ENCODE peak calls at places on chromosomes 4 and X, in nine cellular contexts. B is K562, K is HCT116, R is hepatocyte, P is PC-3, U is MM.1S, S is H9, T is IMR-90, L is GM23338. Y is an unnamed sample. For H3K4me1, the result is how much of the 10 kb centered on the place peaks cover.

GRCh38 chr4:186104114-186104894 is at the start of gene FAM149A:
- DNase-seq in B (no peak), K (peak), R (peak), P (no peak), U (peak), S (peak), T (no peak), L (peak), Y (peak)

GRCh38 chrX:70476934-70477733 is 32.5 kb downstream of the DLG3 start:
- DNase-seq in B (no peak), K (peak), R (peak), P (peak), U (no peak), S (peak), T (peak), L (peak), Y (peak)

GRCh38 chrX:84487365-84488353 is 14.6 kb downstream of the HDX start:
- DNase-seq in B (no peak), K (no peak), R (no peak), P (no peak), U (peak), S (no peak), T (no peak), L (no peak), Y (no peak)

GRCh38 chrX:10988653-10989052 is 122.5 kb upstream of the HCCS start:
- DNase-seq in B (no peak), K (no peak), R (no peak), P (no peak), U (no peak), S (no peak), T (no peak), L (no peak), Y (no peak)

GRCh38 chr4:726235-726787 is 20.7 kb downstream of the PCGF3 start:
- DNase-seq in B (no peak), K (no peak), R (no peak), P (no peak), U (no peak), S (no peak), T (peak), L (no peak), Y (peak)

GRCh38 chr4:177964061-177964460 is 521.8 kb upstream of the AGA start:
- DNase-seq in B (no peak), K (no peak), R (no peak), P (peak), U (no peak), S (no peak), T (peak), L (no peak), Y (no peak)

GRCh38 chrX:1486177-1486576 is 33.5 kb upstream of the ASMTL start:
- DNase-seq in B (no peak), K (no peak), R (no peak), P (no peak), U (no peak), S (no peak), T (no peak), L (no peak), Y (no peak)

GRCh38 chr4:8472689-8473197 is 32.2 kb downstream of the TRMT44 start:
- DNase-seq in B (no peak), K (no peak), R (peak), P (peak), U (no peak), S (no peak), T (peak), L (no peak), Y (peak)

GRCh38 chr4:8558080-8558960 is 21.9 kb upstream of the GPR78 start:
- DNase-seq in B (no peak), K (no peak), R (no peak), P (peak), U (no peak), S (no peak), T (no peak), L (no peak), Y (peak)

GRCh38 chr4:95949136-95949765 is 109.4 kb downstream of the PDHA2 start:
- DNase-seq in B (no peak), K (no peak), R (peak), P (no peak), U (no peak), S (no peak), T (no peak), L (peak), Y (no peak)

GRCh38 chr4:10623241-10623640 is 61.3 kb downstream of the CLNK start:
- DNase-seq in B (no peak), K (no peak), R (no peak), P (peak), U (no peak), S (no peak), T (peak), L (no peak), Y (no peak)

GRCh38 chr4:188707036-188707435 is 567.8 kb downstream of the TRIML1 start:
- DNase-seq in B (no peak), K (no peak), R (no peak), P (no peak), U (no peak), S (no peak), T (peak), L (no peak), Y (no peak)

GRCh38 chr4:48687313-48687712 is 92.8 kb downstream of the FRYL start:
- DNase-seq in B (peak), K (no peak), R (no peak), P (no peak), U (no peak), S (no peak), T (no peak), L (no peak), Y (no peak)

GRCh38 chr4:143375326-143376073 is 38.8 kb downstream of the GAB1 start:
- DNase-seq in B (peak), K (peak), R (no peak), P (peak), U (peak), S (peak), T (no peak), L (peak), Y (no peak)

DNA sequence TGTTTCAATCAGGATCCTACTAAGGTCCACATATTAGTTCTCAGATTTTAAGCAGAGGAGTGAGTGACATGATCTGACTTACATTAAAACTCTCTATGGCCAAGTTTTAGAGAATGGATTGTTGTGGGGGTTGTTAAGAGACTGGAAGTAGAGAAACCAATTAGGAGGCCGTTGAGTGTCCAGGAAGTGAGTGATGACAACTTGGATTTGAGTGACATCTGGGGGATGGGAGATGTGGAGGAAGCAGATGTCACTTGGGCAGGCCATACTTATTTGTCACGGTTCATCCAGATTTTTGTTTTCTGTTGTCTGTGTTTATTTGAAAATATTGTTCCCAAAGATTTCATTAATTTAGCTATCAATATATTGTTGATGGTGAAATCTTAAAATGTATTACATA is 28.3 kb downstream of the ADD1 start:
- DNase-seq in B (no peak), K (no peak), R (no peak), P (peak), U (no peak), S (no peak), T (no peak), L (no peak), Y (no peak)
- H3K4me1 ChIP-seq in B (under half), K (under half), R (under half), P (under half), U (under half), S (under half), T (under half), L (under half), Y (under half)

DNA sequence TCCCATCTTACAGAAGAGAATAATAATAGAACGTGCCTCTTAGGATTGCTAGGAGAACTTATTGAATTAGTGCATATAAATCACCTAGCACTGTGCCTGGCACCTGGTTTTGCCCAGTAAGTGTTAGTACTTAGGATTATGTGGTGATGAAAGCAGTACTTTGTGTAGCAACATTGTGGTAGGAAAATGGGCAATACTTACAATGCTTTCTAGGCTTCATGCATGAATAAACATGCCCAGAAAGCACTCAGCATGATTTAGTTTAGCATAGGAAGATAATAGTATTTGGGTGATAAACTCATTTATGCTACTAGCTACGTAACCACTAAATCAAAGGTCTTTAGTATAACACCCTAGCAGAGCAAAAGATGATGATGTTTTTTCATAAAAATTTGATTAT is 105.6 kb downstream of the NEUROG2 start:
- DNase-seq in B (no peak), K (no peak), R (no peak), P (no peak), U (no peak), S (no peak), T (no peak), L (no peak), Y (no peak)
- H2AFZ ChIP-seq in B (no peak), K (no peak), R (no peak), P (no peak), U (no peak), S (no peak), T (no peak), L (no peak), Y (no peak)

GRCh38 chr4:86947494-86948120 is 12.8 kb downstream of the AFF1 start:
- DNase-seq in B (no peak), K (no peak), R (no peak), P (no peak), U (no peak), S (no peak), T (no peak), L (peak), Y (no peak)
- H3K4me1 ChIP-seq in B (under half), K (under half), R (under half), P (under half), U (under half), S (under half), T (under half), L (half or more), Y (under half)

DNA sequence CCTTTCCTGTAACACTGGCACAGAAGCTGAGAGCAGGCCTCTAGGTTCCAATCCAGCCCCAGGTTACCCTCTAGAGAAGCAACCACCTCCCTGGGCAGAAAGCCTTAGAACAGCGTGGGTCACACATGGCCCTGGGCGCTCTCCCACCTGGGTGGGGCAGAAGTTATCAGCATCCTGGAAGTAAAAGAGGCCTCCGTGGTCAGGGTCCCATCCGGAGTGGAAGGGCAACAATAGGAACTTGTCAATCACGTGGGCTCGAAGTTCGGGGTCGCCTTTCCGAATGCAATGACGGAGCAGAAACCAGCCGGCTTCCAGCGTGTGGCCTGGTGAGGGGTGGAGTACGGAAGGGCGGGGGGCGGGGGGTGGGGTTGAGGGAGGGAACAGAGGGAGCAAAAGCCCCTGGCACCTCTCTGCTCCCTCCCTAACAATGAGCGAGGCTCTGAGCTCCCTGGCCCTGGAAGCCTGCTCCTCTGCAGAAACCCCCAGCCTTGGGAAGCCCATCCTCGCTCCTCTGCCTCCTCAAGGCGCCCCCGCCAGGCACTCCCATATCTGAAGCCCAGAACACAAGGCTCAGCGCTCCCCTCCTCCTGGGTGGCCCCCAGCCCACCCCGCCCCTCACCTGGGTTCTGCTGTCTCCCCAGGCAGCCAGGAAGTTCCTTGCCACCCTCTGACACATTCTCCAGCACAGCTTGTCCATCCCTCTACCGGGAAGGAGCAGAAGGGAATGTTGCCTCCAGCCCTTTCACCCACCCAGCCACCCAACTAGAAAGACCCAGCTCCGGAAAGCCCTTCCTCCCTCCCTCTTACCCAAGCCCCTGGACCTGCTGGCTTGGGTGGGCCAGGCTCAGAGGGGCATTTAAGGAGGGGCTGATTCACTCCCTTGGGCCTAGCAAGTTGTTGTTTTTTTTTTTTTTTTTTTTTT is 2.9 kb downstream of the RENBP start:
- DNase-seq in B (peak), K (no peak), R (no peak), P (no peak), U (no peak), S (peak), T (no peak), L (peak), Y (no peak)
- H2AFZ ChIP-seq in B (peak), K (no peak), R (no peak), P (no peak), U (no peak), S (no peak), T (no peak), L (no peak), Y (no peak)

DNA sequence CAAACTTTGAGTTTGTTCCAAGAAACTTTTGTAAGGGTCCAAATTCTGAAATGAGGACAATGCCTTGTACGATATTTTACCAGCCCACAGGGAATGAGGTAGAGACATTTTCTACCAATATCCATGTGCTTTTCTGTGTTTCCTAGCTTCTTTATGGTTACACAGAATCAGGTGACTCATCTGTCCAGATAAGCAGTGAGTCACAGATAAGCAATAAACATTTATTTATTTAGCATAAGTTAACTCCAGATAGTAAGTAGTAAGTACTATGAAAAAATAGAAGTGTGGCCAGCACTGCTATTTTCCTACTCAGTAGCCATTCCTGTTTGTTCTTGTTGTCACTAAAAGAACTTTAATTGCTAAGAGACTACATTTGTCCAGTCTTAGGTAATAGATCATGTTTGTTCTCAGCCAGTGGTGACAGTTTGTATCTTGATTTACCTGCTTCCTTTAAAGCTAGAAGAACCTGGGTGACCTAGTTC is 7.4 kb downstream of the AFF1 start:
- DNase-seq in B (peak), K (no peak), R (peak), P (peak), U (no peak), S (no peak), T (peak), L (no peak), Y (peak)
- H3K4me1 ChIP-seq in B (half or more), K (under half), R (under half), P (under half), U (half or more), S (under half), T (under half), L (half or more), Y (under half)

DNA sequence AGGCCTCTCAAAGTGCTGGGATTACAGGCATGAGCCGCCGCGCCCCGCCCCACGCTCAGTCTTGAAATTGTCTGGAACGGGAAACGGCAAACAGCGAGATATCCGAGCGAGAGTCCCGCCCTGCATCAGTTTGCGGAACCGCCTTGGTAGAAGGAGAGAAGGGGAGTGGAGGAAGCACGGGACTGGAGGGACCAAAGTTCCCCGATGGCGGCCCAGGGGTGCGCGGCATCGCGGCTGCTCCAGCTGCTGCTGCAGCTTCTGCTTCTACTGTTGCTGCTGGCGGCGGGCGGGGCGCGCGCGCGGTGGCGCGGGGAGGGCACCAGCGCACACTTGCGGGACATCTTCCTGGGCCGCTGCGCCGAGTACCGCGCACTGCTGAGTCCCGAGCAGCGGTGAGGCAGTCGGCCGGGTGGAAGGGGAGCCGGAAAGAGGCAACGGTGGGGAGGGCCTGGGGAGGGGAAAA is at the start of gene BST1:
- DNase-seq in B (no peak), K (no peak), R (peak), P (no peak), U (no peak), S (peak), T (peak), L (peak), Y (peak)
- H2AFZ ChIP-seq in B (no peak), K (no peak), R (peak), P (peak), U (peak), S (no peak), T (peak), L (peak), Y (peak)

GRCh38 chr4:57098415-57098814 is 11.8 kb downstream of the IGFBP7 start:
- DNase-seq in B (no peak), K (no peak), R (no peak), P (no peak), U (no peak), S (no peak), T (no peak), L (no peak), Y (no peak)
- H3K4me1 ChIP-seq in B (under half), K (under half), R (under half), P (under half), U (under half), S (under half), T (under half), L (under half), Y (half or more)

DNA sequence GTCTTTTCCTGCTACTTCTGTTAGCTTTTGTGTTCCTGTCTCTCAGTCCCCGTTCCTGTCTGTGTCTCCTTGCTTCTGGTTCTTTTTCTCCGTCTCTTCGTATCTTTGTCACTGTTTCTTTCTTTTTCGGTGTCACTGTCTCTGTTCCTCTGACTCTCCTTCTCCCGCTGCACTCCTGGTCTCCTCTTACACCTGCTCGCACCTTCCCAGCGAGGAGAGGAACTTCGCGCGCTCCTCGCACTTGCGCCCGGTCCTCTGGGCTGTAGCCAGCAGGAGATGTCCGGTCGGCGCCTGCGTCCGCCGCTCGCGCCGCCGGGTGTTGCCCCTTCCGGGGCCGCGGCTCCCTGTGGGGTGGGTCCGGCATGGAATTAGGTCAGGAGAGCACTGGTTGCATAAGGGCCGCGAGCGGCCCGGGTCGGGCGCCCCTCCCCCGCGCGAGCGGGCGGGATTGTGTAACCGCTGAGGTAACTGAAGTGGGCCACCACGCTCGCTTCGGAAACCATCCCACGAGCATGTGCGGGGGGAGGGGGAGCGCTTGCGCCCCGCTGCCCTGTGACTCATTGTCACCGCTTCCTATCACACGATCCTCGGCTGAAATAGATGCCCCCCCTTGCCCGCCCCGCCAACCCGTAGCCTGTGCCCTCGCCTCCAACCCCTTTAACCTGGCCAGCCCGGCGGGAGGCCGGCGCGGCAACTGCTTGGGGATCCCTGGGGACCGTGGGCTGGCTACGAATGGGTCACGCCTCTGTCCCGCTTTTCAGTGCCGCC is 1.6 kb downstream of the LONRF3 start:
- DNase-seq in B (peak), K (no peak), R (peak), P (peak), U (no peak), S (no peak), T (peak), L (peak), Y (peak)
- H2AFZ ChIP-seq in B (peak), K (no peak), R (peak), P (peak), U (no peak), S (no peak), T (peak), L (no peak), Y (no peak)

GRCh38 chr4:153486281-153487151 is 20.4 kb downstream of the TMEM131L start:
- DNase-seq in B (no peak), K (peak), R (peak), P (peak), U (no peak), S (peak), T (peak), L (peak), Y (peak)
- H3K4me1 ChIP-seq in B (under half), K (under half), R (under half), P (half or more), U (under half), S (under half), T (under half), L (under half), Y (under half)

GRCh38 chr4:94486372-94486801 is 34.6 kb downstream of the PDLIM5 start:
- DNase-seq in B (no peak), K (no peak), R (no peak), P (peak), U (no peak), S (no peak), T (peak), L (no peak), Y (no peak)
- H2AFZ ChIP-seq in B (peak), K (no peak), R (no peak), P (no peak), U (no peak), S (no peak), T (no peak), L (no peak), Y (no peak)